ENCODE peak calls at places on chromosomes 13 and 19, in five cellular contexts. U is gastrocnemius medialis, M is left colon, B is amniotic epithelial cell, T is NCI-H510A treated with DMSO at 0.1 percent for 48 hours. H is an unnamed sample.

GRCh38 chr13:29676535-29676934 is 81.0 kb upstream of the SLC7A1 start:
- DNase-seq in U (no peak), M (no peak), B (peak; percentile 24), T (no peak), H (no peak)

GRCh38 chr19:32817252-32817912 is 52.2 kb downstream of the SLC7A9 start:
- DNase-seq in U (no peak), M (no peak), B (no peak), T (peak; percentile 91), H (no peak)

GRCh38 chr19:35355851-35356460 is 2.3 kb upstream of the FFAR3 start:
- DNase-seq in U (no peak), M (no peak), B (no peak), T (no peak), H (peak; percentile 19)

GRCh38 chr19:20334760-20335159 is 167.7 kb downstream of the ZNF486 start:
- DNase-seq in U (no peak), M (no peak), B (no peak), T (no peak), H (no peak)

GRCh38 chr19:31586282-31586681 is 237.0 kb upstream of the TSHZ3 start:
- DNase-seq in U (no peak), M (no peak), B (no peak), T (no peak), H (no peak)

GRCh38 chr19:41909706-41910105 is 18.5 kb downstream of the ERFL start:
- DNase-seq in U (no peak), M (no peak), B (no peak), T (no peak), H (no peak)

GRCh38 chr13:103236213-103236612 is 170.0 kb upstream of the SLC10A2 start:
- DNase-seq in U (no peak), M (no peak), B (no peak), T (no peak), H (no peak)

GRCh38 chr19:11425719-11426457 is 6.8 kb upstream of the RGL3 start:
- DNase-seq in U (no peak), M (no peak), B (no peak), T (no peak), H (no peak)

GRCh38 chr19:39563408-39563807 is 23.4 kb upstream of the EID2 start:
- DNase-seq in U (no peak), M (no peak), B (no peak), T (no peak), H (no peak)

GRCh38 chr13:34578471-34578870 is 363.6 kb upstream of the NBEA start:
- DNase-seq in U (no peak), M (no peak), B (peak; percentile 69), T (no peak), H (no peak)

GRCh38 chr19:34023381-34023780 is 148.9 kb upstream of the LSM14A start:
- DNase-seq in U (no peak), M (no peak), B (no peak), T (no peak), H (no peak)

GRCh38 chr19:51676566-51677083 is 16.5 kb upstream of the SPACA6 start:
- DNase-seq in U (no peak), M (no peak), B (no peak), T (no peak), H (no peak)

GRCh38 chr13:60654405-60654804 is 257.4 kb downstream of the TDRD3 start:
- DNase-seq in U (no peak), M (no peak), B (no peak), T (no peak), H (no peak)

GRCh38 chr13:30376426-30377311 is 45.6 kb upstream of the UBE2L5 start:
- DNase-seq in U (no peak), M (peak; percentile 66), B (no peak), T (peak; percentile 17), H (no peak)

GRCh38 chr13:40273173-40274000 is 393.1 kb downstream of the FOXO1 start:
- DNase-seq in U (no peak), M (no peak), B (no peak), T (no peak), H (no peak)

GRCh38 chr13:79782541-79783216 is 301.7 kb downstream of the NDFIP2 start:
- DNase-seq in U (no peak), M (peak; percentile 37), B (peak; percentile 81), T (peak; percentile 62), H (peak; percentile 83)

H was measured in cardiac septum.